ENCODE peak calls at places on chromosome 2, in seven cellular contexts. W is neuronal stem cell, G is trophoblast cell, J is IMR-90, T is H1, L is H9, Y is mesenchymal stem cell. O is an unnamed sample.

GRCh38 chr2:171568085-171568484 is 45.8 kb downstream of the CYBRD1 start:
- DNase-seq in J (no peak), W (no peak), L (no peak), Y (no peak), G (no peak), T (no peak), O (no peak)

GRCh38 chr2:207311316-207312005 is 145.7 kb upstream of the KLF7 start:
- DNase-seq in J (peak), L (no peak), G (peak), W (no peak), T (no peak), Y (peak), O (peak)

GRCh38 chr2:189369566-189369965 is 71.7 kb upstream of the WDR75 start:
- DNase-seq in J (peak), G (no peak), W (no peak), T (no peak), L (no peak), Y (no peak), O (no peak)

GRCh38 chr2:231530099-231531085 is at the start of gene NMUR1:
- DNase-seq in T (no peak), W (peak), G (peak), J (no peak), Y (peak), L (peak), O (peak)

GRCh38 chr2:231680992-231681852 is 27.1 kb upstream of the PTMA start:
- DNase-seq in Y (peak), T (no peak), L (peak), W (peak), J (peak), G (peak), O (peak)

GRCh38 chr2:109365131-109365530 is 236.1 kb downstream of the SH3RF3 start:
- DNase-seq in Y (no peak), G (no peak), J (no peak), L (peak), T (no peak), W (no peak), O (no peak)

GRCh38 chr2:25832897-25833296 is 45.4 kb downstream of the ASXL2 start:
- DNase-seq in W (no peak), J (no peak), G (no peak), Y (no peak), L (no peak), T (no peak), O (no peak)

GRCh38 chr2:236512902-236513433 is 56.7 kb upstream of the ACKR3 start:
- DNase-seq in Y (peak), J (peak), T (peak), G (peak), L (peak), W (peak), O (peak)

GRCh38 chr2:217948897-217949296 is 53.9 kb downstream of the TNS1 start:
- DNase-seq in G (no peak), J (no peak), L (no peak), Y (no peak), T (no peak), W (no peak), O (no peak)

GRCh38 chr2:11354363-11355154 is 10.1 kb upstream of the ROCK2 start:
- DNase-seq in T (no peak), G (no peak), W (no peak), J (no peak), Y (no peak), L (no peak), O (no peak)

GRCh38 chr2:182980115-182980514 is 58.1 kb downstream of the NCKAP1 start:
- DNase-seq in J (peak), W (peak), L (no peak), G (no peak), Y (peak), T (no peak), O (peak)

GRCh38 chr2:163157891-163158511 is 319.4 kb upstream of the KCNH7 start:
- DNase-seq in T (no peak), G (no peak), Y (peak), W (no peak), J (peak), L (no peak), O (no peak)

GRCh38 chr2:233976690-233977294 is 59.6 kb downstream of the TRPM8 start:
- DNase-seq in Y (peak), W (peak), G (no peak), T (no peak), L (no peak), J (peak), O (peak)

GRCh38 chr2:57453929-57454328 is 592.7 kb upstream of the VRK2 start:
- DNase-seq in J (no peak), W (no peak), G (no peak), L (no peak), T (no peak), Y (no peak), O (peak)

GRCh38 chr2:235234711-235235110 is 259.1 kb upstream of the AGAP1 start:
- DNase-seq in W (no peak), J (peak), L (no peak), G (no peak), T (no peak), Y (peak), O (no peak)

GRCh38 chr2:154484338-154485099 is 214.0 kb upstream of the KCNJ3 start:
- DNase-seq in G (no peak), J (no peak), L (no peak), W (no peak), Y (no peak), T (no peak), O (peak)

GRCh38 chr2:39514825-39515224 is 77.7 kb upstream of the MAP4K3 start:
- DNase-seq in W (no peak), L (no peak), G (no peak), Y (no peak), J (no peak), T (no peak), O (no peak)

GRCh38 chr2:68750592-68751396 is 16.2 kb downstream of the ARHGAP25 start:
- DNase-seq in G (no peak), Y (no peak), L (peak), W (no peak), J (no peak), T (no peak), O (no peak)

GRCh38 chr2:69559696-69560482 is 83.7 kb downstream of the AAK1 start:
- DNase-seq in T (peak), G (peak), Y (peak), W (peak), J (peak), L (peak), O (peak)

GRCh38 chr2:128384956-128385355 is 66.3 kb upstream of the HS6ST1 start:
- DNase-seq in L (peak), W (no peak), Y (no peak), G (no peak), J (no peak), T (no peak), O (no peak)

GRCh38 chr2:153935511-153935910 is 63.8 kb downstream of the GALNT13 start:
- DNase-seq in J (no peak), W (no peak), Y (no peak), T (no peak), G (no peak), L (no peak), O (no peak)

GRCh38 chr2:112755444-112755843 is 9.0 kb downstream of the CKAP2L start:
- DNase-seq in L (no peak), G (no peak), Y (no peak), W (no peak), J (no peak), T (no peak), O (no peak)

GRCh38 chr2:212024040-212024439 is 514.6 kb downstream of the ERBB4 start:
- DNase-seq in L (no peak), T (no peak), J (no peak), W (peak), Y (no peak), G (no peak), O (no peak)

GRCh38 chr2:212030709-212031108 is 507.9 kb downstream of the ERBB4 start:
- DNase-seq in G (no peak), T (no peak), W (no peak), J (no peak), L (no peak), Y (no peak), O (peak)

GRCh38 chr2:212032536-212033219 is 505.9 kb downstream of the ERBB4 start:
- DNase-seq in W (no peak), T (no peak), J (peak), L (no peak), G (no peak), Y (peak), O (no peak)

GRCh38 chr2:212032032-212032431 is 506.6 kb downstream of the ERBB4 start:
- DNase-seq in J (peak), T (no peak), Y (peak), L (no peak), G (no peak), W (no peak), O (no peak)

DNA sequence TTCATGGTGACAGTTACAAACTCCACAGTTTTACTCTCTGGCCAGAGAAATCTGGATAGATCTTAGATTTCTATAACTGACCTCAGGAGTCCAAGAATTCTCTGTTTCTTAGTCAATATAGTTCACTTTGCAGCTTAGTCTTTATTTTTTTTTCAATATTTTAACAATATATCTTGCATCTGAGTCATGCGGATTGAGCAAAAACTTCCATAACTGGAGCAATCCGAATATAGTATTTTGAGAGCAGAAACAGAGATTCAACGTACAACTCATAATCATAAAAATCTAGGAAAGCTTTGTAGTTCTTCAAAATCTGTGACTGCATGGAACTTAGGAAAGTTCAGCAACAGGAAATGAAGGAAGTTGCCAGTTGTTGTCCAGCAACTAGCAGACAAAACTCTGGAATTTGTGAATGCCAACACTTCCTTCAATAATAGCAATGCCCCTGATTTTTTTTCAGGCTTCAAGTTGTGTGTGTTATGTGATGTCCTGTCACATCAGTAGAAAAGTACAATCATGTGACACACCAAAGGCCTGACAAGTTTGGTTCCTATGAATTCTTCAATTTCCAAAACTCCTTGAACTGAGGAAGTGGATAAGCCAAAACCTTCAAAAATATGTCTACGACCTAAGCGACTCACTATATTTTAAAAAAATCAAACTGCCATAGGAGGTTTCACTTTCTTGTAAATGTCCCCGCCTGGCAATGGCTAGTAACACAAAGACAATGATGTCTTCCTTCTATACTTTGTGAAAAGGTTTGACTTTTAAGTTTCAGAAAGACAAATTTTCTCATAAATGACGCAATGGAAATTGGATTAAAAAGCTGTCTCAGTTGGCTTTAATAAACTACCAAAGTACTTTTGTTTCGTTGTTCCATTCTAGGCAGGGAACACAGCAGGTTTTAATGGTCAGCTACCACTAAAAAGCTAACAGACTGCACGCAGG is 510.6 kb downstream of the ERBB4 start:
- DNase-seq in L (no peak), W (no peak), Y (peak), T (no peak), G (no peak), J (peak), O (no peak)
- H3K23ac ChIP-seq in L (no peak), W (no peak), Y (no peak), T (no peak), G (no peak), J (no peak), O (no peak)

GRCh38 chr2:169165791-169166190 is 96.4 kb downstream of the DHRS9 start:
- DNase-seq in J (no peak), L (no peak), W (no peak), T (no peak), Y (no peak), G (no peak), O (no peak)

GRCh38 chr2:169160926-169161481 is 91.6 kb downstream of the DHRS9 start:
- DNase-seq in L (no peak), T (no peak), Y (no peak), W (no peak), J (no peak), G (no peak), O (no peak)

GRCh38 chr2:169159686-169160085 is 90.3 kb downstream of the DHRS9 start:
- DNase-seq in T (no peak), J (no peak), W (no peak), Y (peak), L (no peak), G (no peak), O (no peak)

GRCh38 chr2:169164311-169164710 is 94.9 kb downstream of the DHRS9 start:
- DNase-seq in W (no peak), T (no peak), J (no peak), Y (no peak), L (no peak), G (no peak), O (no peak)

DNA sequence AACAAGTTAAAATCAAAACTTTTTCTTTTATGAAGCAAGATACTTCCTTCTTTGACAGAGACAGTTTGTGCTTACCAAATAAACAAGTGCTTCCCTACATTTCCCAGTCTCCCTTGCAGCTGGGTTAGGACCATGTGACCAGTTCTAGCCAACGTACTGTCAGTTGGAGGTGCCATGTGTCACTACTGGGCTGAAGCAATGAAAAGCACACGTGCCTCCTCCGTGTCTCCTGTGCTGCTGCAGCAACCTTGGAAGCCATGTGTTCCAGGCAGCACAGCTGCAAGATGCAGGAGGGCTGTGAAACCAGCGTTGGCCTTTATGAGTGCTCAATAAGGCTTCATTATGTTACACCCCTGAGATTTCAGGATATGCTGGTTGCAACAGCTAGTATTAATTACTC is 93.2 kb downstream of the DHRS9 start:
- DNase-seq in W (no peak), J (no peak), G (no peak), Y (no peak), L (no peak), T (no peak), O (no peak)
- H2BK120ac ChIP-seq in W (no peak), J (no peak), G (no peak), Y (no peak), L (no peak), T (no peak), O (no peak)

GRCh38 chr2:80302001-80302464 is 2.5 kb downstream of the LRRTM1 start:
- DNase-seq in T (no peak), G (no peak), W (no peak), L (peak), Y (no peak), J (no peak), O (peak)

GRCh38 chr2:80303006-80303741 is 1.4 kb downstream of the LRRTM1 start:
- DNase-seq in T (no peak), L (peak), W (no peak), J (no peak), G (no peak), Y (peak), O (peak)

GRCh38 chr2:80304522-80304878 is at the start of gene LRRTM1:
- DNase-seq in Y (no peak), W (no peak), L (no peak), J (no peak), G (no peak), T (no peak), O (peak)

GRCh38 chr2:80303825-80304521 is 579 bp downstream of the LRRTM1 start:
- DNase-seq in Y (peak), G (no peak), W (no peak), L (peak), T (no peak), J (no peak), O (peak)

GRCh38 chr2:80302465-80303005 is 2.0 kb downstream of the LRRTM1 start:
- DNase-seq in T (no peak), G (no peak), Y (no peak), W (no peak), L (peak), J (no peak), O (peak)
- H3K23ac ChIP-seq in T (no peak), G (no peak), Y (peak), W (peak), L (no peak), J (no peak), O (peak)

GRCh38 chr2:107698861-107699260 is 127.8 kb upstream of the RGPD4 start:
- DNase-seq in L (no peak), Y (no peak), T (no peak), J (no peak), W (no peak), G (no peak), O (no peak)
- H2BK120ac ChIP-seq in L (no peak), Y (no peak), T (no peak), J (no peak), W (no peak), G (no peak), O (no peak)